ENCODE peak calls at places on chromosomes 6 and 20, in five cellular contexts. K, X, E, S and F are unnamed samples.

GRCh38 chr20:63461364-63461763 is 11.1 kb downstream of the KCNQ2 start:
- DNase-seq in S (no peak), X (no peak), E (no peak), K (peak; percentile 60), F (peak; percentile 10)

GRCh38 chr20:43832961-43833360 is 81.7 kb upstream of the TOX2 start:
- DNase-seq in S (no peak), E (no peak), K (no peak), X (no peak), F (no peak)

GRCh38 chr6:71393471-71393870 is 104.9 kb downstream of the OGFRL1 start:
- DNase-seq in S (no peak), E (no peak), K (no peak), X (peak; percentile 25), F (peak; percentile 62)

GRCh38 chr6:7631466-7631865 is 41.5 kb downstream of the SNRNP48 start:
- DNase-seq in X (no peak), E (no peak), S (no peak), K (no peak), F (no peak)

GRCh38 chr6:30615958-30616810 is 859 bp downstream of the PPP1R10 start:
- DNase-seq in S (no peak), X (peak; percentile 76), K (no peak), E (peak; percentile 63), F (peak; percentile 48)

GRCh38 chr6:38432479-38432878 is 207.2 kb downstream of the BTBD9 start:
- DNase-seq in S (no peak), K (no peak), E (no peak), X (no peak), F (peak; percentile 39)

GRCh38 chr6:45625191-45625664 is 247.5 kb upstream of the SUPT3H start:
- DNase-seq in K (no peak), S (peak; percentile 13), E (no peak), X (no peak), F (peak; percentile 61)

GRCh38 chr20:37323985-37324384 is 22.0 kb upstream of the SRC start:
- DNase-seq in X (no peak), E (no peak), K (no peak), S (no peak), F (peak; percentile 22)

GRCh38 chr6:94362061-94362864 is 942.9 kb upstream of the EPHA7 start:
- DNase-seq in K (no peak), X (no peak), S (no peak), E (no peak), F (no peak)

GRCh38 chr6:2008383-2008976 is 236.9 kb downstream of the GMDS start:
- DNase-seq in X (no peak), K (no peak), E (no peak), S (no peak), F (no peak)

GRCh38 chr6:39964094-39964493 is 29.8 kb upstream of the MOCS1 start:
- DNase-seq in S (no peak), X (no peak), E (no peak), K (no peak), F (no peak)

GRCh38 chr6:30945281-30945680 is 4.5 kb downstream of the MUCL3 start:
- DNase-seq in K (no peak), E (no peak), X (no peak), S (no peak), F (no peak)

GRCh38 chr6:89079611-89080213 is 839 bp upstream of the PNRC1 start:
- DNase-seq in S (peak; percentile 36), X (peak; percentile 83), E (peak; percentile 26), K (no peak), F (peak; percentile 68)

GRCh38 chr20:37314617-37315292 is 25.3 kb downstream of the MANBAL start:
- DNase-seq in K (no peak), X (no peak), S (no peak), E (no peak), F (no peak)

GRCh38 chr6:24931752-24932691 is 3.7 kb downstream of the RIPOR2 start:
- DNase-seq in S (no peak), E (peak; percentile 23), K (no peak), X (no peak), F (peak; percentile 81)

GRCh38 chr6:160329188-160329587 is 19.0 kb upstream of the SLC22A3 start:
- DNase-seq in S (no peak), K (no peak), E (no peak), X (no peak), F (no peak)

GRCh38 chr20:4569092-4569491 is 152.6 kb upstream of the PRND start:
- DNase-seq in X (no peak), S (no peak), K (no peak), E (no peak), F (no peak)

GRCh38 chr6:26157150-26157837 is 70.1 kb downstream of the HFE start:
- DNase-seq in E (peak; percentile 64), S (peak; percentile 50), K (peak; percentile 69), X (peak; percentile 69), F (no peak)

GRCh38 chr6:10395171-10395945 is 19.5 kb downstream of the TFAP2A start:
- DNase-seq in S (no peak), X (no peak), E (no peak), K (no peak), F (no peak)

GRCh38 chr6:53564401-53565065 is 19.6 kb upstream of the GCLC start:
- DNase-seq in K (no peak), X (no peak), S (no peak), E (no peak), F (no peak)

GRCh38 chr6:168145747-168146596 is 67.0 kb upstream of the FRMD1 start:
- DNase-seq in S (no peak), K (no peak), E (no peak), X (no peak), F (no peak)

GRCh38 chr6:14621518-14621917 is 503.9 kb downstream of the CD83 start:
- DNase-seq in X (no peak), E (no peak), S (no peak), K (no peak), F (no peak)

GRCh38 chr6:35047265-35048011 is 93.7 kb downstream of the TCP11 start:
- DNase-seq in E (no peak), X (no peak), K (no peak), S (no peak), F (no peak)

GRCh38 chr6:753486-753885 is 60.5 kb upstream of the EXOC2 start:
- DNase-seq in X (no peak), S (no peak), E (peak; percentile 18), K (no peak), F (peak; percentile 5)

GRCh38 chr6:167547751-167548150 is 222.9 kb downstream of the TTLL2 start:
- DNase-seq in K (peak; percentile 27), E (no peak), X (no peak), S (no peak), F (peak; percentile 30)

GRCh38 chr6:21870071-21870729 is 276.6 kb downstream of the SOX4 start:
- DNase-seq in E (no peak), X (no peak), K (no peak), S (no peak), F (no peak)

GRCh38 chr6:156857573-156857972 is 80.4 kb downstream of the ARID1B start:
- DNase-seq in X (no peak), E (no peak), S (no peak), K (no peak), F (peak; percentile 43)

GRCh38 chr6:35522660-35523658 is 10.3 kb upstream of the TULP1 start:
- DNase-seq in K (peak; percentile 88), X (peak; percentile 29), E (peak; percentile 63), S (peak; percentile 76), F (peak; percentile 63)

GRCh38 chr6:73180718-73181619 is 44.3 kb downstream of the KHDC1L start:
- DNase-seq in E (peak; percentile 62), K (no peak), S (no peak), X (peak; percentile 83), F (peak; percentile 74)

GRCh38 chr6:54916858-54917257 is 70.3 kb downstream of the FAM83B start:
- DNase-seq in E (peak; percentile 70), K (no peak), X (no peak), S (no peak), F (peak; percentile 81)